ENCODE peak calls at places on chromosomes 1 and 21, in seven cellular contexts. W, L, S, O, Y, U and H are unnamed samples.

GRCh38 chr1:95233321-95233736 is 681 bp upstream of the RWDD3 start:
- DNase-seq in U (peak), Y (peak), W (peak), L (peak), O (peak), S (peak), H (peak)

GRCh38 chr1:93602101-93602500 is 79.5 kb downstream of the BCAR3 start:
- DNase-seq in S (no peak), Y (no peak), O (no peak), L (no peak), U (no peak), W (no peak), H (no peak)

GRCh38 chr1:63847308-63847910 is 73.6 kb downstream of the ROR1 start:
- DNase-seq in W (no peak), L (no peak), U (no peak), O (peak), S (no peak), Y (no peak), H (no peak)

GRCh38 chr1:209926045-209926444 is 12.0 kb upstream of the SYT14 start:
- DNase-seq in L (no peak), Y (no peak), O (no peak), S (no peak), W (peak), U (no peak), H (peak)

GRCh38 chr1:192439373-192440025 is 122.7 kb downstream of the RGS21 start:
- DNase-seq in S (no peak), U (no peak), W (peak), L (no peak), Y (peak), O (no peak), H (peak)

GRCh38 chr1:61741682-61742619 is at the start of gene PATJ:
- DNase-seq in W (peak), S (peak), L (peak), Y (peak), U (peak), O (peak), H (no peak)

GRCh38 chr1:230778916-230779590 is 31.9 kb downstream of the CAPN9 start:
- DNase-seq in U (peak), S (no peak), W (peak), Y (no peak), O (no peak), L (no peak), H (peak)

GRCh38 chr1:37691497-37692077 is 729 bp upstream of the CDCA8 start:
- DNase-seq in O (peak), S (peak), U (peak), L (peak), W (peak), Y (peak), H (peak)

GRCh38 chr1:61642475-61643232 is 82.3 kb downstream of the TM2D1 start:
- DNase-seq in O (peak), Y (no peak), U (peak), S (no peak), W (no peak), L (no peak), H (no peak)

GRCh38 chr1:14522331-14523241 is 75.9 kb upstream of the KAZN start:
- DNase-seq in O (no peak), U (peak), S (peak), W (peak), Y (peak), L (peak), H (peak)

GRCh38 chr21:35924714-35925301 is 135.5 kb downstream of the SETD4 start:
- DNase-seq in S (peak), U (no peak), W (peak), L (no peak), Y (peak), O (no peak), H (peak)

GRCh38 chr1:206581571-206581981 is 30.7 kb downstream of the EIF2D start:
- DNase-seq in W (no peak), L (no peak), O (no peak), Y (no peak), S (no peak), U (no peak), H (no peak)

GRCh38 chr1:46188295-46189030 is 9.8 kb downstream of the POMGNT1 start:
- DNase-seq in L (no peak), Y (peak), U (peak), S (no peak), W (no peak), O (no peak), H (no peak)
- TF ChIP-seq CTCF in L (no peak), Y (no peak), U (peak), S (no peak), W (no peak), O (no peak), H (peak)

GRCh38 chr1:27567931-27568246 is 36.1 kb downstream of the AHDC1 start:
- DNase-seq in U (no peak), O (no peak), Y (no peak), L (no peak), W (no peak), S (no peak), H (no peak)

GRCh38 chr1:27567183-27567526 is 36.8 kb downstream of the AHDC1 start:
- DNase-seq in S (no peak), W (no peak), Y (no peak), O (no peak), L (no peak), U (no peak), H (no peak)

GRCh38 chr1:27564710-27565649 is 39.0 kb downstream of the AHDC1 start:
- DNase-seq in Y (no peak), U (no peak), L (no peak), S (peak), W (no peak), O (no peak), H (no peak)

GRCh38 chr1:27568247-27569087 is 35.5 kb downstream of the AHDC1 start:
- DNase-seq in S (peak), L (peak), Y (peak), U (peak), W (peak), O (peak), H (peak)

GRCh38 chr1:27566462-27567182 is 37.3 kb downstream of the AHDC1 start:
- DNase-seq in Y (no peak), L (no peak), S (peak), W (no peak), U (no peak), O (no peak), H (no peak)
- H3K4me3 ChIP-seq in Y (no peak), L (no peak), S (no peak), W (no peak), U (no peak), O (no peak), H (no peak)

DNA sequence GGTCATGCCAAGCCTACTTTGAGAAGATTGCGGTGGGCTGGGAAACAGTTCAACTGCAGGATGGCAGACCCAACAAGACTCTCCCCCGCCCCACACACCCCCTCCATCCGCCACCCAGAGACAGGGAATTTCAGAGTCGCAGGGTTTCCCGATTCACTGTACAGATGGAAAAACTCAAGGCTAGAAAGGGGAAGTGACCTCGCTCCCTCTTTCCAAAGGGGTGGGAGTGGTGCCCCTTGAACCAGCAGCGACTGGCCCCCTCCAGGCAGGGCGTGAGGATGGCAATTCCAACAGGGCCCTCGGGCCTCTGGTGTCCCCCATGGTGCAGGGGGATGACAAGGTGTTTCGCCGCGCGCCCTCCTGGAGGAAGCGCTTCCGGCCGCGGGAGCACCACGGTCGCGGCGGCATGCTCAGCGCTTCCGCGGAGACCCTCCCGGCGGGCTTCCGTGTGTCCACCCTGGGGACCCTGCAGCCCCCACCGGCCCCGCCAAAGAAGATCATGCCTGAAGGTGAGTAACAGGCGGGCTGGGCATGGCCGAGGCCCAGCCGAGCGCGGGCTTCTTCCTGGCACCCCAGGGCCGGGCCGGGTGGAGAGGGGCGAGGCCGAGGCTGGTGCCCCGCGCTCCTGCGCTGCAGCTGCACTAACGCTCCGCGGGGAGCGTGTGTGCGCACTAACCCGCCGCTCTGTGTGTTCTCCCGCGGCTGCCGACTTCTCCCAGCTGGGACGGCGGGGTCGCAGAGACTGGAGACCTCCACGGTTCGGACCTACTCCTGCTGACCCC is 10.4 kb downstream of the MYOG start:
- DNase-seq in O (no peak), U (peak), S (peak), L (no peak), Y (no peak), W (no peak), H (no peak)
- TF ChIP-seq CTCF in O (no peak), U (no peak), S (no peak), L (no peak), Y (no peak), W (no peak), H (no peak)

GRCh38 chr1:6782151-6782550 is 3.1 kb upstream of the CAMTA1 start:
- DNase-seq in O (no peak), U (no peak), W (no peak), L (no peak), Y (no peak), S (no peak), H (no peak)
- H3K4me3 ChIP-seq in O (no peak), U (no peak), W (no peak), L (no peak), Y (no peak), S (no peak), H (no peak)

GRCh38 chr1:51373898-51374297 is 43.5 kb upstream of the TTC39A start:
- DNase-seq in O (no peak), S (no peak), U (no peak), L (no peak), W (peak), Y (no peak), H (no peak)
- TF ChIP-seq CTCF in O (no peak), S (no peak), U (no peak), L (no peak), W (no peak), Y (no peak), H (no peak)

GRCh38 chr1:83694449-83694848 is 304.5 kb downstream of the TTLL7 start:
- DNase-seq in W (no peak), L (no peak), S (no peak), U (peak), O (no peak), Y (no peak), H (no peak)

GRCh38 chr1:83697220-83697619 is 301.7 kb downstream of the TTLL7 start:
- DNase-seq in O (no peak), Y (no peak), W (no peak), U (no peak), S (no peak), L (no peak), H (no peak)

GRCh38 chr1:83693409-83694126 is 305.4 kb downstream of the TTLL7 start:
- DNase-seq in Y (no peak), U (peak), L (no peak), W (no peak), O (no peak), S (no peak), H (no peak)

GRCh38 chr1:83689900-83690868 is 308.7 kb downstream of the TTLL7 start:
- DNase-seq in S (no peak), L (no peak), Y (no peak), U (no peak), O (no peak), W (no peak), H (no peak)

GRCh38 chr1:83692524-83693336 is 306.2 kb downstream of the TTLL7 start:
- DNase-seq in S (no peak), Y (no peak), L (peak), O (no peak), U (peak), W (peak), H (no peak)
- H3K4me3 ChIP-seq in S (peak), Y (no peak), L (peak), O (peak), U (peak), W (no peak), H (no peak)

DNA sequence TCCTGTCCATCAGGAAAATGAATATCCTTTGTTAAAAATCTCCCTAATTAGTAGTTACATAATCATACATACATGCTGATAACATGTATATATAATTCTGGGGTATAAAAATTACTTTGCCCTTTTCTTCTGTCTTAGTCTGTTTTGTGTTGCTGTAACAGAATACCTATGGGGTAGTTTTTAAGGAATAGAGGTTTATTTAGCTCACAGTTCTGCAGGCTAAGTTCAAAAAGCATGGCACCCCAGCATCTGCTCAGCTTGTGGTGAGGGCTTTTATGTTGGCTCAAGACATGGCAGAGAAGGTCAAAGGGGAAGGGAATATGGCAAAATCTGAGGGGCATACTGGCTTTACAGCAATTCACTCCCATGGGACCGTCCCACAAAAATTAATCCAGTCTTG is 16.3 kb upstream of the RPS6KC1 start:
- DNase-seq in S (no peak), U (no peak), W (no peak), L (no peak), Y (no peak), O (no peak), H (no peak)
- TF ChIP-seq CTCF in S (no peak), U (no peak), W (no peak), L (no peak), Y (no peak), O (no peak), H (no peak)